ENCODE peak calls at places on chromosome 2, in five cellular contexts. T is IMR-90, O is trophoblast cell, Z is H1, B is mesenchymal stem cell. E is an unnamed sample.

GRCh38 chr2:208280933-208281332 is 14.9 kb downstream of the PIKFYVE start:
- DNase-seq in O (no peak), B (peak; percentile 50), Z (no peak), T (peak; percentile 77), E (no peak)

GRCh38 chr2:226798422-226799210 is 1.0 kb downstream of the IRS1 start:
- DNase-seq in Z (no peak), O (no peak), T (peak; percentile 55), B (peak; percentile 69), E (no peak)

GRCh38 chr2:51441786-51442185 is 409.9 kb upstream of the NRXN1 start:
- DNase-seq in T (peak; percentile 6), Z (no peak), B (no peak), O (no peak), E (no peak)

GRCh38 chr2:186687774-186688173 is 6.1 kb upstream of the FAM171B start:
- DNase-seq in T (peak; percentile 90), O (no peak), B (peak; percentile 17), Z (no peak), E (no peak)

GRCh38 chr2:3126686-3127278 is 250.8 kb downstream of the EIPR1 start:
- DNase-seq in O (no peak), B (peak; percentile 21), T (no peak), Z (no peak), E (no peak)

GRCh38 chr2:71948781-71949536 is 198.7 kb downstream of the CYP26B1 start:
- DNase-seq in T (peak; percentile 6), Z (no peak), B (no peak), O (no peak), E (no peak)

GRCh38 chr2:55099878-55100820 is 49.9 kb upstream of the RTN4 start:
- DNase-seq in O (no peak), Z (no peak), T (peak; percentile 84), B (peak; percentile 69), E (no peak)

GRCh38 chr2:65722028-65722427 is 289.6 kb upstream of the SPRED2 start:
- DNase-seq in B (peak; percentile 33), T (peak; percentile 10), O (no peak), Z (peak; percentile 10), E (peak; percentile 29)

GRCh38 chr2:231017250-231017636 is 20.1 kb upstream of the C2orf72 start:
- DNase-seq in Z (no peak), O (no peak), B (no peak), T (no peak), E (no peak)

GRCh38 chr2:120344991-120345975 is 653 bp upstream of the INHBB start:
- DNase-seq in B (no peak), Z (no peak), T (no peak), O (no peak), E (no peak)

GRCh38 chr2:224951723-224952481 is 90.4 kb downstream of the DOCK10 start:
- DNase-seq in B (no peak), Z (no peak), T (peak; percentile 24), O (no peak), E (no peak)

GRCh38 chr2:6526093-6526824 is 339.4 kb downstream of the CMPK2 start:
- DNase-seq in B (no peak), T (no peak), Z (no peak), O (no peak), E (peak; percentile 49)

GRCh38 chr2:43759195-43759594 is 14.6 kb upstream of the DYNC2LI1 start:
- DNase-seq in T (peak; percentile 73), Z (no peak), B (peak; percentile 82), O (no peak), E (no peak)

GRCh38 chr2:191626497-191627151 is 51.3 kb upstream of the NABP1 start:
- DNase-seq in O (no peak), B (peak; percentile 52), Z (no peak), T (peak; percentile 85), E (no peak)

GRCh38 chr2:238793351-238793750 is 54.5 kb upstream of the TWIST2 start:
- DNase-seq in O (no peak), Z (no peak), T (peak; percentile 6), B (no peak), E (no peak)

GRCh38 chr2:120552079-120552478 is 183.6 kb upstream of the GLI2 start:
- DNase-seq in Z (no peak), O (no peak), T (no peak), B (no peak), E (no peak)

GRCh38 chr2:240561325-240561971 is 1.3 kb downstream of the DUSP28 start:
- DNase-seq in T (peak; percentile 91), O (peak; percentile 23), B (peak; percentile 97), Z (no peak), E (no peak)

GRCh38 chr2:170221317-170222288 is 43.7 kb downstream of the MYO3B start:
- DNase-seq in B (peak; percentile 38), T (peak; percentile 76), Z (no peak), O (no peak), E (no peak)

GRCh38 chr2:241150660-241151530 is 628 bp downstream of the PPP1R7 start:
- DNase-seq in O (no peak), Z (no peak), B (peak; percentile 29), T (peak; percentile 51), E (no peak)

GRCh38 chr2:66790651-66791181 is 355.8 kb downstream of the MEIS1 start:
- DNase-seq in T (peak; percentile 74), Z (no peak), B (peak; percentile 65), O (no peak), E (no peak)

GRCh38 chr2:185201063-185201462 is 537.5 kb upstream of the FSIP2 start:
- DNase-seq in Z (no peak), O (no peak), B (no peak), T (no peak), E (no peak)

GRCh38 chr2:217471329-217471728 is 531.5 kb downstream of the TNS1 start:
- DNase-seq in T (peak; percentile 80), Z (no peak), O (no peak), B (no peak), E (no peak)

GRCh38 chr2:55051026-55051866 is 995 bp upstream of the RTN4 start:
- DNase-seq in B (peak; percentile 99), T (peak; percentile 100), O (peak; percentile 91), Z (peak; percentile 39), E (peak; percentile 51)

GRCh38 chr2:121360566-121361300 is 75.7 kb upstream of the TFCP2L1 start:
- DNase-seq in B (peak; percentile 25), O (no peak), Z (no peak), T (peak; percentile 93), E (no peak)

GRCh38 chr2:58046335-58046584 is 346 bp upstream of the VRK2 start:
- DNase-seq in B (no peak), O (no peak), T (no peak), Z (no peak), E (no peak)

GRCh38 chr2:58047969-58048368 is 1.4 kb downstream of the VRK2 start:
- DNase-seq in T (no peak), O (no peak), B (no peak), Z (no peak), E (no peak)

GRCh38 chr2:58045580-58046334 is 849 bp upstream of the VRK2 start:
- DNase-seq in B (no peak), T (no peak), O (no peak), Z (no peak), E (no peak)

GRCh38 chr2:58047373-58047674 is 718 bp downstream of the VRK2 start:
- DNase-seq in B (no peak), T (no peak), O (no peak), Z (no peak), E (no peak)

DNA sequence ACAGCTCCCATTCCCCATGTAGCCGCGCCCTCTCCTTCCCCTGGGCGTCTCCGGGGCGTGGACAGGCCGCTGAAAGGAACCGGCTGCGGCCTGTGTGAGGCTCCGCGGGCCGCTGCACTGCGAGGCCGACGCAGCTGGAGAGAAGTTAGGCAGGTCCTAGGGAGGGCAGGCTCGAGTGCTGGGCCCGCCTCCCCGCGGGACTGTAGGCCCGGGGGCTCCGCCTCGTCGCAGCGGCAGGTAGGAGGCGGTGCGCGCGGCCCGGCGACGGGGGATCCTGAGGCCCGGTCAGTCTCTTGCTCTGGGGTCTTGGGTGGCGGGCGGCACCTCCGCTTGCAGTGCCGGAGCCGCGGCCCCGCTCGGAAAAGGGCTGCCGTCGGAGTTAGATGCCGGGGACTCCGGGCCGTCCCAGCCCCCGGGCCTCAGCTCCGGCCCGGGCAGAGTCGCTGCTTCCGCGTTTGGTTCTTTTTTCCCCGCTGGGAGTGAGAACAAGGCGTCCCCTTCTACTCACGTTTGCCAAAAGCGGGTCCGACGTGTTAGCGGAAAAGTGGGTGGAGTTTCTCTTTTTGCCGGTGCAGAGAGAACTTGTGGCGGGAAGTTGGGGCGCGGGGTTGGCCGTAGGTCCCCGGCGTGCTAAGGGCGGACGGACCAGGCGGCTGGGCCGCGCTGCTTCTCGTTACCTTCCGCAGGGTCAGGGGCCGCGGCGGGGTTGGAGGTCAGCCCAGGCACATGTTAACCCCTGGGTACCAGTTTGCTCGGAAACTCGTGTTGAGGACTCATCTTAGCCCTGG is at the start of gene VRK2:
- DNase-seq in T (peak; percentile 87), O (peak; percentile 96), Z (peak; percentile 87), B (peak; percentile 92), E (peak; percentile 83)
- H4K8ac ChIP-seq in T (peak within 1 kb of the TSS; percentile 96), O (peak within 1 kb of the TSS; percentile 88), Z (peak within 1 kb of the TSS; percentile 96), B (peak within 1 kb of the TSS; percentile 91), E (peak within 1 kb of the TSS; percentile 99)

GRCh38 chr2:127618551-127618950 is 27.4 kb upstream of the GPR17 start:
- DNase-seq in T (no peak), B (no peak), O (no peak), Z (no peak), E (no peak)
- H3K4me3 ChIP-seq in T (no peak overlapping the region), B (no peak overlapping the region), O (no peak overlapping the region), Z (no peak overlapping the region), E (peak overlapping the region; percentile 32)

GRCh38 chr2:37670378-37671012 is 947 bp downstream of the CDC42EP3 start:
- DNase-seq in Z (no peak), T (no peak), B (peak; percentile 68), O (peak; percentile 27), E (no peak)

GRCh38 chr2:37671816-37672103 is 318 bp upstream of the CDC42EP3 start:
- DNase-seq in O (no peak), B (no peak), Z (no peak), T (no peak), E (no peak)

GRCh38 chr2:37671013-37671815 is at the start of gene CDC42EP3:
- DNase-seq in T (no peak), Z (no peak), B (peak; percentile 65), O (peak; percentile 58), E (peak; percentile 69)

GRCh38 chr2:37672870-37673184 is 1.4 kb upstream of the CDC42EP3 start:
- DNase-seq in Z (no peak), B (no peak), O (no peak), T (no peak), E (no peak)

DNA sequence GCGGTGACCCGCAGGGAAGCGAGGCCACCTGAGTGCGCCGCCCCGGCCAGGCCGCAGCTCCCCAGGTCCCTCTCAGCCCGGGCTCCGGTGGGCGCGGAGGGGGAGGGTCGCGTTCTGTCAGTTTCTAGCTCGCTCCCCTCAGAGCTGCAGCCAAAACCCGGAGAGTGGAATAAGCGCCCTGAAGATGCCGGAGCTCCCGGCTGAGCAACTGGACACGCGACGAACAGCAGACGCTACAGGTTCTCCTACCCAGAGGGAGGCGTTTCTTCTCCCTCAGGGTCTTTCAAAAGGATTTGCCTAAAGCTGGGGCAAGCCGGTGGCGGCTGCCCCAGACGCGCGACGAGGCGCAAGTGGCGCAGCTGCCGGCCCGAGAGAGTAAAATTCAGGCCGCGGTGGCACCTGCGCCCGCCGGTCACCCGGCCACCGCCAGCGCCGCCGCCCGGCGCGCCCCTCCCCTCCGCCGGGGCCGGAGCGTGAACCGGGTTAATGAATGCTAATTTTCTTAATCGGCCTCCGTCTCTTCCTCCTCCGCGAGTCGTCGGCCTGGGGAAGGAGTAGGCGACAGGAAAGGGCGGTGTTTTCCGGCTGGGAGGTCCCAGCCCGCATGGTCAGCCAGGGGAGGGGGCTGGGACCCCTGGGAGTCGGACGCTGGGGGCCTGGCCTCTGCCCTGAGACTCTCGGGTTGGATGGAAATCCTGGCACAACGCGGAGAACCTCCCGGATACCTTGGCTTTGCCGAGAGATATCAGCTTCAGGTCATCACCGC is 845 bp upstream of the CDC42EP3 start:
- DNase-seq in T (peak; percentile 88), B (peak; percentile 93), O (peak; percentile 93), Z (peak; percentile 91), E (peak; percentile 97)
- H3K14ac ChIP-seq in T (peak overlapping the region; percentile 43), B (no peak overlapping the region), O (peak overlapping the region; percentile 95), Z (no peak overlapping the region), E (no peak overlapping the region)

GRCh38 chr2:74188018-74188601 is 9.4 kb upstream of the MOB1A start:
- DNase-seq in B (peak; percentile 41), T (peak; percentile 90), O (peak; percentile 93), Z (no peak), E (no peak)
- H4K8ac ChIP-seq in B (peak overlapping the region; percentile 57), T (peak overlapping the region; percentile 63), O (peak overlapping the region; percentile 50), Z (peak overlapping the region; percentile 86), E (no peak overlapping the region)